ENCODE peak calls at places on chromosome 5, in four cellular contexts. V is PC-3, C is cardiac fibroblast, O is GM20000. A is an unnamed sample.

GRCh38 chr5:121758640-121759039 is 93.0 kb upstream of the FTMT start:
- DNase-seq in V (no peak), C (no peak), O (no peak), A (no peak)

GRCh38 chr5:157342822-157343402 is 77.0 kb downstream of the CYFIP2 start:
- DNase-seq in V (peak), C (peak), O (peak), A (peak)

GRCh38 chr5:157476699-157477408 is 16.8 kb downstream of the NIPAL4 start:
- DNase-seq in V (peak), C (peak), O (peak), A (peak)

GRCh38 chr5:158068964-158069363 is 210.0 kb upstream of the CLINT1 start:
- DNase-seq in V (no peak), C (no peak), O (no peak), A (no peak)

GRCh38 chr5:18754201-18754600 is 1119.9 kb downstream of the TAF11L14 start:
- DNase-seq in V (no peak), C (no peak), O (no peak), A (no peak)

GRCh38 chr5:154966081-154966841 is 25.4 kb downstream of the MRPL22 start:
- DNase-seq in V (no peak), C (peak), O (no peak), A (no peak)

GRCh38 chr5:50595199-50595598 is 71.2 kb upstream of the PARP8 start:
- DNase-seq in V (peak), C (peak), O (no peak), A (no peak)

GRCh38 chr5:36694351-36694750 is 87.9 kb downstream of the SLC1A3 start:
- DNase-seq in V (no peak), C (no peak), O (no peak), A (no peak)

GRCh38 chr5:135488727-135489465 is 36.7 kb upstream of the TIFAB start:
- DNase-seq in V (peak), C (peak), O (no peak), A (no peak)

GRCh38 chr5:178201927-178202235 is 2.5 kb upstream of the HNRNPAB start:
- DNase-seq in V (peak), C (no peak), O (no peak), A (peak)

GRCh38 chr5:134103397-134103796 is 11.1 kb upstream of the TCF7 start:
- DNase-seq in V (no peak), C (no peak), O (no peak), A (no peak)

GRCh38 chr5:72557576-72558336 is 50.5 kb upstream of the ZNF366 start:
- DNase-seq in V (no peak), C (no peak), O (no peak), A (no peak)

GRCh38 chr5:160008877-160009590 is at the start of gene TTC1:
- DNase-seq in V (peak), C (peak), O (peak), A (peak)

GRCh38 chr5:151251001-151251551 is 1.9 kb upstream of the GM2A start:
- DNase-seq in V (no peak), C (no peak), O (no peak), A (no peak)

GRCh38 chr5:32814620-32815019 is 103.5 kb downstream of the NPR3 start:
- DNase-seq in V (peak), C (peak), O (no peak), A (no peak)

GRCh38 chr5:122078116-122078865 is at the start of gene LOX:
- DNase-seq in V (peak), C (peak), O (peak), A (peak)

GRCh38 chr5:139835656-139836055 is 40.0 kb downstream of the PSD2 start:
- DNase-seq in V (no peak), C (no peak), O (no peak), A (no peak)

GRCh38 chr5:90293931-90294330 is 115.6 kb downstream of the CETN3 start:
- DNase-seq in V (peak), C (peak), O (no peak), A (no peak)

GRCh38 chr5:36928947-36929346 is 52.4 kb downstream of the NIPBL start:
- DNase-seq in V (peak), C (peak), O (no peak), A (no peak)

GRCh38 chr5:78908173-78908901 is 76.8 kb downstream of the ARSB start:
- DNase-seq in V (no peak), C (peak), O (no peak), A (no peak)

GRCh38 chr5:79133121-79133656 is 21.6 kb downstream of the BHMT start:
- DNase-seq in V (peak), C (peak), O (peak), A (peak)

GRCh38 chr5:124806026-124806856 is 59.8 kb upstream of the ZNF608 start:
- DNase-seq in V (peak), C (peak), O (no peak), A (no peak)

GRCh38 chr5:62284946-62285891 is 20.8 kb upstream of the KIF2A start:
- DNase-seq in V (no peak), C (no peak), O (no peak), A (no peak)

GRCh38 chr5:43203373-43203772 is 11.3 kb downstream of the NIM1K start:
- DNase-seq in V (peak), C (no peak), O (no peak), A (no peak)

GRCh38 chr5:114176356-114176755 is 185.5 kb upstream of the KCNN2 start:
- DNase-seq in V (peak), C (peak), O (no peak), A (no peak)

GRCh38 chr5:87029951-87030350 is 237.7 kb upstream of the RASA1 start:
- DNase-seq in V (no peak), C (no peak), O (no peak), A (no peak)

GRCh38 chr5:151592855-151593408 is 1.8 kb upstream of the FAT2 start:
- DNase-seq in V (no peak), C (no peak), O (no peak), A (peak)

GRCh38 chr5:167392252-167392651 is 899.2 kb upstream of the WWC1 start:
- DNase-seq in V (no peak), C (no peak), O (no peak), A (no peak)

GRCh38 chr5:119032653-119033052 is 38.2 kb upstream of the DMXL1 start:
- DNase-seq in V (no peak), C (no peak), O (no peak), A (peak)

GRCh38 chr5:172640822-172641358 is at the start of gene NEURL1B:
- DNase-seq in V (peak), C (peak), O (peak), A (peak)

GRCh38 chr5:131328536-131329186 is 64.8 kb downstream of the CDC42SE2 start:
- DNase-seq in V (peak), C (peak), O (no peak), A (no peak)

GRCh38 chr5:173454764-173455598 is 126.8 kb upstream of the STC2 start:
- DNase-seq in V (peak), C (peak), O (no peak), A (no peak)

GRCh38 chr5:84382363-84383295 is 2.1 kb downstream of the EDIL3 start:
- DNase-seq in V (no peak), C (peak), O (no peak), A (peak)

GRCh38 chr5:125798311-125798710 is 624.9 kb upstream of the GRAMD2B start:
- DNase-seq in V (peak), C (peak), O (no peak), A (no peak)

GRCh38 chr5:150075806-150076205 is 10.5 kb downstream of the CSF1R start:
- DNase-seq in V (no peak), C (no peak), O (peak), A (no peak)

GRCh38 chr5:142012186-142012785 is 541 bp downstream of the GNPDA1 start:
- DNase-seq in V (peak), C (peak), O (no peak), A (no peak)
- TF ChIP-seq CTCF in V (peak), C (peak), O (peak), A (peak)

DNA sequence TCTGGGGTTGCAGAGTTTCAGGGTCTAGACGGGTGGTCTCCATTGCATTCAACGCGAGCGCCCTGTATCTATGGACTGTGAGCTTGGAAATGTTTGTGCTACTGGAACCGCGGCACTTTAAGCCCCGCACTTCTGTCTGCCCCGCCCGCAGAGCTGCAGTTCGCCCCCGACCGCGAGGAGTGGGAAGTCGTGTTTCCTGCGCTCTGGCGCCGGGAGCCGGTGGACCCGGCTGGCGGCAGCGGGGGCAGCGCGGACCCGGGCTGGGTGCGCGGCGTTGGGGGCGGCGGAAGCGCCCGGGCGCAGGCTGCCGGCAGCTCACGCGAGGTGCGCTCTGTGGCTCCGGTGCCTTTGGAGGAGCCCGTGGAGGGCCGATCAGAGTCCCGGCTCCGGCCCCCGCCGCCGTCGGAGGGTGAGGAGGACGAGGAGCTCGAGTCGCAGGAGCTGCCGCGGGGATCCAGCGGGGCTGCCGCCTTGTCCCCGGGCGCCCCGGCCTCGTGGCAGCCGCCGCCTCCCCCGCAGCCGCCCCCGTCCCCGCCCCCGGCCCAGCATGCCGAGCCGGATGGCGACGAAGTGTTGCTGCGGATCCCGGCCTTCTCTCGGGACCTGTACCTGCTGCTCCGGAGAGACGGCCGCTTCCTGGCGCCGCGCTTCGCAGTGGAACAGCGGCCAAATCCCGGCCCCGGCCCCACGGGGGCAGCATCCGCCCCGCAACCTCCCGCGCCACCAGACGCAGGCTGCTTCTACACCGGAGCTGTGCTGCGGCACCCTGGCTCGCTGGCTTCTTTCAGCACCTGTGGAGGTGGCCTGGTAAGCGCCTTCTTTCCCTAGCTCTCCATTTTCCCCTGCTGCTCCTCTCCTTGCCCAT is 1.1 kb downstream of the ADAMTS19 start:
- DNase-seq in V (peak), C (peak), O (peak), A (peak)
- TF ChIP-seq CTCF in V (peak), C (peak), O (peak), A (no peak)

DNA sequence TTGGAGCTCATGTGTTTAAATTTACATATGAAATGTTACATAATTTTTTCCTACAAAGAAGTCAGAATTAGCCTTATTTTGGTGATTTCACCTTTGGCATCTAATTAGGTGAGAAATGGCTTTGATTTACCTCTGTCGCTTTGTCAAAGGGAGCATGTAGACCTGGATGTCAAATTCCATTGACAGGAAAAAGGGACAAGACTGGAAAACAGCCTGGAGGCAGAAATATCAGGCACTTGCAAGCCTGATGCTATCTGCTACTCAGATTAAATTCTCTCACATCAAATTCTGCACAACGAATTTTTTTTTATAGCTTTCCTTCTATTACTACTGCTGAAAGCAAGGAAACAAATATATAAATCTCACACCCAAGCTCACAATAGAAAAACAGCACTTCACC is 54.1 kb upstream of the CTNND2 start:
- DNase-seq in V (no peak), C (no peak), O (no peak), A (no peak)
- TF ChIP-seq CTCF in V (no peak), C (no peak), O (no peak), A (no peak)

GRCh38 chr5:145680169-145680568 is 155.0 kb downstream of the PRELID2 start:
- DNase-seq in V (peak), C (no peak), O (no peak), A (no peak)
- TF ChIP-seq CTCF in V (peak), C (peak), O (no peak), A (no peak)

GRCh38 chr5:67844937-67845336 is 370.6 kb upstream of the PIK3R1 start:
- DNase-seq in V (no peak), C (no peak), O (no peak), A (no peak)

DNA sequence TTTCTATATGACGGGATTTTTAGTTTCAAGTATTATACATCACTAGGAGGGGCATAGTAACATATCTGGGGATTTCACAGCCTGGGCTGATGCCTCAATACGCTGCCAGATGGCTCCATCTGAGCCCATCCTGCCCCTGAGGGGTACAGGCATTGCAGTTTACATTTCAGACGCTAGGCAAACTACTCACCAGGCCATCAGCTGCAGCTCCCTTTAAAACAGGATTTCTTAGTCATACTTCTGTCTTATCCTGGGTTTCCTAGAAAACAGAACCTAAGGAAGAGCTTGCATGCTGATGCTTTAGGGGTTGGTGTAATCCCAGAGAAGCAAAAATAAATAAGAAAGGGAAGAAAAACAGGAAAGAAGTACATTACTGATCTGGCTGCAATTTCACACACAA is 372.8 kb upstream of the PIK3R1 start:
- DNase-seq in V (no peak), C (peak), O (no peak), A (no peak)
- TF ChIP-seq CTCF in V (no peak), C (peak), O (no peak), A (no peak)

DNA sequence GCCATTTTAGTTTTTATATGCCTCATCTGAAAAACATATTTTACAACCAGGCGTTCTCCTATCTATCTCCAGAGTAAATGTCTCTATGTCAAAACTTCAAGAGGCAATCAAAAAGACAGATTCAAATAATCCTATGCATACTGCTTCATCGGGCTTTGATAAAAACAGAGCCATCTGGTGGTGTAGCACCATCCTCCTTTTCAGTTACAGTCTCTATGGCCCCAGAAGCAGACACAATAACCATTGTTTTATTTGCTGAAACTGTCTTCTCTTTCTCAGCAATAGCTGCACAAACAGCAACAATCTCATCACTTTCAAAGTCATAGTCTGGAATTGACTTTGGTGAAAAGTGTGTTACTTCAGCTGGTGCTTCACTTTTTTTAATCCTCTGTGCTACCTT is 36.3 kb downstream of the PTGER4 start:
- DNase-seq in V (peak), C (peak), O (no peak), A (no peak)
- TF ChIP-seq CTCF in V (peak), C (no peak), O (no peak), A (peak)

DNA sequence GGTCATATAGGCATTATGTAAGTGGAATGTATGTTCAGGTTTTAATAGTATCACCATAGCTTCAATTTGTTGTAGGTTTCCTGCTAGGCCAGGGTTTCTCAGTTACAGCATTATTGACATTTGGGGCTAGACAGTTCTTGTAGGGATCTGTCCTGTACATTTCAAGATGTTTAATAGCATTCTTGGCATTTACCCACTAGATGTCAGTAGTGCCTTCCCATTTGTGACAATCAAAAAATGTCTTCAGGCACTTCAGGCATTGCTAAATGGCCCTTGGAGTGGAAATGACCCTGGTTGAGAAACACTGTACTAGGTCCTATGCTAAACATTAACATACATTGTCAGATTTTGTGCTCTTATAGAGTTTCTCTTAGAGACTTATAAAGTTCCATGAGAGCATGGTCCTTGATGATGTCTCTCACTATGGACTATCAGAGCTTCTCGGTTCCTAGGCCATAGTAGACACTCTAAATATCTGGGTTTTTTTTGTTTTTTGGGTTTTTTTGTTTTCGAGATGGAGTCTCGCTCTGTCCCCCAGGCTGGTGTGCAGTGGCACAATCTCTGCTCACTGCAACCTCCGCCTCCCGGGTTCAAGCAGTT is 1.4 kb downstream of the KIF20A start:
- DNase-seq in V (peak), C (peak), O (peak), A (peak)
- TF ChIP-seq CTCF in V (peak), C (peak), O (peak), A (peak)

GRCh38 chr5:170639221-170639925 is 135.6 kb downstream of the KCNIP1 start:
- DNase-seq in V (no peak), C (no peak), O (no peak), A (no peak)

GRCh38 chr5:170638454-170639220 is 134.8 kb downstream of the KCNIP1 start:
- DNase-seq in V (peak), C (peak), O (peak), A (peak)

GRCh38 chr5:170636206-170636605 is 132.4 kb downstream of the KCNIP1 start:
- DNase-seq in V (no peak), C (no peak), O (no peak), A (no peak)

GRCh38 chr5:170636836-170637477 is 133.1 kb downstream of the KCNIP1 start:
- DNase-seq in V (no peak), C (no peak), O (no peak), A (no peak)

DNA sequence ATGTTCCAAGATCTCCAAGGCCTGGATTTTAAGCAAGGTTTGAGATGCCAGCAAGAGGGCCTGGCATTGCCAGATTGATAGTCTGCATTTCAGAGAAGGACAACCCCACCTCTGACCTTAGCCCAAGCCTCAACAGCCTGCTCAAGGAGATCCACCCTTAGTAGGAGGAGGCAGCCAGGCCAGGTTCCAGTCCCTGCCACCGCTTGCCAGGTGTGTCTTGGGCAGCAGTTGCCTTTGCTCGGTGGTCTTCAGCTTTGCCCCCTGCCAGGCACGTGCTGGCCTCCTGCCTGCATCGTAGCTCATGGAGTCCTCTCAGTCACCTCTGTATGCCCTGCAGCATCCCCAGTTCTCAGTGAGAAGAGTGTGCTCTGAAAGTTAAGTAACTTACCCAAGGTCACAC is 134.2 kb downstream of the KCNIP1 start:
- DNase-seq in V (no peak), C (no peak), O (no peak), A (no peak)
- TF ChIP-seq CTCF in V (no peak), C (no peak), O (no peak), A (no peak)

GRCh38 chr5:1467341-1468246 is 22.4 kb upstream of the SLC6A3 start:
- DNase-seq in V (no peak), C (no peak), O (no peak), A (no peak)

GRCh38 chr5:1470762-1471211 is 25.5 kb upstream of the SLC6A3 start:
- DNase-seq in V (no peak), C (no peak), O (no peak), A (no peak)

GRCh38 chr5:1466631-1467265 is 21.5 kb upstream of the SLC6A3 start:
- DNase-seq in V (no peak), C (no peak), O (no peak), A (no peak)

GRCh38 chr5:1468247-1468612 is 23.0 kb upstream of the SLC6A3 start:
- DNase-seq in V (peak), C (peak), O (no peak), A (no peak)

GRCh38 chr5:1468629-1469527 is 23.6 kb upstream of the SLC6A3 start:
- DNase-seq in V (no peak), C (no peak), O (no peak), A (no peak)
- TF ChIP-seq CTCF in V (no peak), C (no peak), O (no peak), A (no peak)

DNA sequence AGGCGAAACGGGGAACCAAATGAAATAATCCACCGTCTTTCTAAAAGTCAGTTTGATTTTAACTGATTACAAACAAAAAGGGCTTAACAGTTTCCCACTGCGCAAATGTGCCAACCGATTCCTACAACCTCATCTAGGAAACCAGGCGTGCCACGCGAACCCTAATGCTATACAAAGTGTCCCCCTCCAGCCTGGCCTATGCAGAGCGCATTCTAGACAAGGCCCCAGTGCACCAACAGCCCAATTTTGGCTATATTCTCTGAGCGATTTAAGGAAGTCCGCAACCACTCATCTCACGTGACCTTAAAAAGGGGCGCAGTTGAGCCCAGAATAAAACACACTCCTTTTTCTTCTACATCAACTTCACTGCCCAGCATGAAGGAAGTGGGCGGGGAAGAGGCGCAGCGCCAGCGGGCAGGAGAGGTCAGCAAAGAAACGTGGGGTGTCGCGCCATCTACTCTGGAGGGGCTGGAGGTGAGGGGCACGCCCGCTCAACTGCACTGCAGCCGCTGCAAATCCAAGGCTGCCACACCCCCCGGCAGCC is 779 bp downstream of the FAM13B start:
- DNase-seq in V (peak), C (peak), O (peak), A (peak)
- TF ChIP-seq CTCF in V (no peak), C (no peak), O (no peak), A (no peak)

A was measured in GM10248.